ENCODE peak calls at places on chromosome 15, in seven cellular contexts. One of them, this sample, is unnamed.

GRCh38 chr15:67066041-67067021 is 929 bp downstream of the SMAD3 start:
- DNase-seq in dorsolateral prefrontal cortex: no peak
- DNase-seq in MM.1S: no peak
- DNase-seq in right lobe of liver: peak
- DNase-seq in naive thymus-derived CD4-positive, alpha-beta T cell: peak
- DNase-seq in CD4-positive, alpha-beta T cell: no peak
- DNase-seq in psoas muscle: no peak
- DNase-seq in this sample: peak

GRCh38 chr15:32683906-32684584 is 33.8 kb upstream of the GREM1 start:
- DNase-seq in dorsolateral prefrontal cortex: peak
- DNase-seq in MM.1S: no peak
- DNase-seq in right lobe of liver: no peak
- DNase-seq in naive thymus-derived CD4-positive, alpha-beta T cell: no peak
- DNase-seq in CD4-positive, alpha-beta T cell: no peak
- DNase-seq in psoas muscle: no peak
- DNase-seq in this sample: no peak

GRCh38 chr15:40325700-40326099 is 2.2 kb downstream of the INAFM2 start:
- DNase-seq in dorsolateral prefrontal cortex: no peak
- DNase-seq in MM.1S: no peak
- DNase-seq in right lobe of liver: no peak
- DNase-seq in naive thymus-derived CD4-positive, alpha-beta T cell: no peak
- DNase-seq in CD4-positive, alpha-beta T cell: no peak
- DNase-seq in psoas muscle: no peak
- DNase-seq in this sample: no peak

GRCh38 chr15:79310612-79310984 is 314 bp upstream of the TMED3 start:
- DNase-seq in dorsolateral prefrontal cortex: no peak
- DNase-seq in MM.1S: no peak
- DNase-seq in right lobe of liver: no peak
- DNase-seq in naive thymus-derived CD4-positive, alpha-beta T cell: no peak
- DNase-seq in CD4-positive, alpha-beta T cell: no peak
- DNase-seq in psoas muscle: no peak
- DNase-seq in this sample: no peak

GRCh38 chr15:28944696-28945300 is 59.0 kb downstream of the APBA2 start:
- DNase-seq in dorsolateral prefrontal cortex: no peak
- DNase-seq in MM.1S: no peak
- DNase-seq in right lobe of liver: no peak
- DNase-seq in naive thymus-derived CD4-positive, alpha-beta T cell: no peak
- DNase-seq in CD4-positive, alpha-beta T cell: no peak
- DNase-seq in psoas muscle: no peak
- DNase-seq in this sample: peak

GRCh38 chr15:59662260-59662659 is 4.9 kb upstream of the GTF2A2 start:
- DNase-seq in dorsolateral prefrontal cortex: no peak
- DNase-seq in MM.1S: no peak
- DNase-seq in right lobe of liver: no peak
- DNase-seq in naive thymus-derived CD4-positive, alpha-beta T cell: no peak
- DNase-seq in CD4-positive, alpha-beta T cell: no peak
- DNase-seq in psoas muscle: no peak
- DNase-seq in this sample: no peak

GRCh38 chr15:60656491-60657284 is 177.7 kb upstream of the ICE2 start:
- DNase-seq in dorsolateral prefrontal cortex: no peak
- DNase-seq in MM.1S: no peak
- DNase-seq in right lobe of liver: no peak
- DNase-seq in naive thymus-derived CD4-positive, alpha-beta T cell: no peak
- DNase-seq in CD4-positive, alpha-beta T cell: no peak
- DNase-seq in psoas muscle: no peak
- DNase-seq in this sample: no peak

GRCh38 chr15:40054746-40055575 is 16.0 kb upstream of the SRP14 start:
- DNase-seq in dorsolateral prefrontal cortex: no peak
- DNase-seq in MM.1S: peak
- DNase-seq in right lobe of liver: peak
- DNase-seq in naive thymus-derived CD4-positive, alpha-beta T cell: peak
- DNase-seq in CD4-positive, alpha-beta T cell: no peak
- DNase-seq in psoas muscle: no peak
- DNase-seq in this sample: peak

GRCh38 chr15:89770041-89770440 is 6.1 kb upstream of the MESP2 start:
- DNase-seq in dorsolateral prefrontal cortex: no peak
- DNase-seq in MM.1S: no peak
- DNase-seq in right lobe of liver: no peak
- DNase-seq in naive thymus-derived CD4-positive, alpha-beta T cell: no peak
- DNase-seq in CD4-positive, alpha-beta T cell: no peak
- DNase-seq in psoas muscle: no peak
- DNase-seq in this sample: no peak

GRCh38 chr15:80825361-80826030 is 46.3 kb downstream of the CEMIP start:
- DNase-seq in dorsolateral prefrontal cortex: no peak
- DNase-seq in MM.1S: no peak
- DNase-seq in right lobe of liver: no peak
- DNase-seq in naive thymus-derived CD4-positive, alpha-beta T cell: no peak
- DNase-seq in CD4-positive, alpha-beta T cell: no peak
- DNase-seq in psoas muscle: peak
- DNase-seq in this sample: no peak

GRCh38 chr15:71577071-71577470 is 233.3 kb upstream of the NR2E3 start:
- DNase-seq in dorsolateral prefrontal cortex: no peak
- DNase-seq in MM.1S: no peak
- DNase-seq in right lobe of liver: no peak
- DNase-seq in naive thymus-derived CD4-positive, alpha-beta T cell: no peak
- DNase-seq in CD4-positive, alpha-beta T cell: no peak
- DNase-seq in psoas muscle: no peak
- DNase-seq in this sample: no peak

GRCh38 chr15:67114846-67115521 is 49.6 kb downstream of the SMAD3 start:
- DNase-seq in dorsolateral prefrontal cortex: no peak
- DNase-seq in MM.1S: no peak
- DNase-seq in right lobe of liver: no peak
- DNase-seq in naive thymus-derived CD4-positive, alpha-beta T cell: no peak
- DNase-seq in CD4-positive, alpha-beta T cell: no peak
- DNase-seq in psoas muscle: no peak
- DNase-seq in this sample: no peak

GRCh38 chr15:51048308-51048707 is 46.4 kb downstream of the TNFAIP8L3 start:
- DNase-seq in dorsolateral prefrontal cortex: no peak
- DNase-seq in MM.1S: no peak
- DNase-seq in right lobe of liver: no peak
- DNase-seq in naive thymus-derived CD4-positive, alpha-beta T cell: no peak
- DNase-seq in CD4-positive, alpha-beta T cell: no peak
- DNase-seq in psoas muscle: no peak
- DNase-seq in this sample: no peak

GRCh38 chr15:33074942-33075341 is 119.6 kb downstream of the FMN1 start:
- DNase-seq in dorsolateral prefrontal cortex: no peak
- DNase-seq in MM.1S: peak
- DNase-seq in right lobe of liver: no peak
- DNase-seq in naive thymus-derived CD4-positive, alpha-beta T cell: peak
- DNase-seq in CD4-positive, alpha-beta T cell: no peak
- DNase-seq in psoas muscle: no peak
- DNase-seq in this sample: no peak

GRCh38 chr15:31338879-31339557 is 12.4 kb downstream of the KLF13 start:
- DNase-seq in dorsolateral prefrontal cortex: no peak
- DNase-seq in MM.1S: no peak
- DNase-seq in right lobe of liver: peak
- DNase-seq in naive thymus-derived CD4-positive, alpha-beta T cell: no peak
- DNase-seq in CD4-positive, alpha-beta T cell: no peak
- DNase-seq in psoas muscle: peak
- DNase-seq in this sample: no peak

GRCh38 chr15:58447244-58448010 is 15.6 kb downstream of the LIPC start:
- DNase-seq in dorsolateral prefrontal cortex: no peak
- DNase-seq in MM.1S: no peak
- DNase-seq in right lobe of liver: no peak
- DNase-seq in naive thymus-derived CD4-positive, alpha-beta T cell: no peak
- DNase-seq in CD4-positive, alpha-beta T cell: no peak
- DNase-seq in psoas muscle: no peak
- DNase-seq in this sample: no peak

GRCh38 chr15:64928626-64929220 is 17.0 kb downstream of the ANKDD1A start:
- DNase-seq in dorsolateral prefrontal cortex: no peak
- DNase-seq in MM.1S: no peak
- DNase-seq in right lobe of liver: no peak
- DNase-seq in naive thymus-derived CD4-positive, alpha-beta T cell: no peak
- DNase-seq in CD4-positive, alpha-beta T cell: no peak
- DNase-seq in psoas muscle: no peak
- DNase-seq in this sample: no peak

GRCh38 chr15:89371145-89372044 is 36.8 kb upstream of the POLG start:
- DNase-seq in dorsolateral prefrontal cortex: no peak
- DNase-seq in MM.1S: no peak
- DNase-seq in right lobe of liver: no peak
- DNase-seq in naive thymus-derived CD4-positive, alpha-beta T cell: no peak
- DNase-seq in CD4-positive, alpha-beta T cell: no peak
- DNase-seq in psoas muscle: no peak
- DNase-seq in this sample: peak

GRCh38 chr15:78374436-78375393 is 34.6 kb downstream of the CRABP1 start:
- DNase-seq in dorsolateral prefrontal cortex: no peak
- DNase-seq in MM.1S: no peak
- DNase-seq in right lobe of liver: peak
- DNase-seq in naive thymus-derived CD4-positive, alpha-beta T cell: no peak
- DNase-seq in CD4-positive, alpha-beta T cell: no peak
- DNase-seq in psoas muscle: no peak
- DNase-seq in this sample: no peak

GRCh38 chr15:52011711-52012144 is 7.3 kb upstream of the MAPK6 start:
- DNase-seq in dorsolateral prefrontal cortex: no peak
- DNase-seq in MM.1S: no peak
- DNase-seq in right lobe of liver: no peak
- DNase-seq in naive thymus-derived CD4-positive, alpha-beta T cell: no peak
- DNase-seq in CD4-positive, alpha-beta T cell: no peak
- DNase-seq in psoas muscle: no peak
- DNase-seq in this sample: no peak

GRCh38 chr15:40872791-40873526 is 1.1 kb downstream of the RHOV start:
- DNase-seq in dorsolateral prefrontal cortex: no peak
- DNase-seq in MM.1S: no peak
- DNase-seq in right lobe of liver: peak
- DNase-seq in naive thymus-derived CD4-positive, alpha-beta T cell: no peak
- DNase-seq in CD4-positive, alpha-beta T cell: no peak
- DNase-seq in psoas muscle: no peak
- DNase-seq in this sample: peak

GRCh38 chr15:80929225-80929624 is 60.4 kb downstream of the MESD start:
- DNase-seq in dorsolateral prefrontal cortex: no peak
- DNase-seq in MM.1S: no peak
- DNase-seq in right lobe of liver: no peak
- DNase-seq in naive thymus-derived CD4-positive, alpha-beta T cell: no peak
- DNase-seq in CD4-positive, alpha-beta T cell: no peak
- DNase-seq in psoas muscle: no peak
- DNase-seq in this sample: no peak

GRCh38 chr15:87578776-87579175 is 677.8 kb downstream of the NTRK3 start:
- DNase-seq in dorsolateral prefrontal cortex: no peak
- DNase-seq in MM.1S: no peak
- DNase-seq in right lobe of liver: no peak
- DNase-seq in naive thymus-derived CD4-positive, alpha-beta T cell: no peak
- DNase-seq in CD4-positive, alpha-beta T cell: no peak
- DNase-seq in psoas muscle: no peak
- DNase-seq in this sample: no peak

GRCh38 chr15:93462690-93463089 is 373.7 kb upstream of the RGMA start:
- DNase-seq in dorsolateral prefrontal cortex: no peak
- DNase-seq in MM.1S: no peak
- DNase-seq in right lobe of liver: no peak
- DNase-seq in naive thymus-derived CD4-positive, alpha-beta T cell: no peak
- DNase-seq in CD4-positive, alpha-beta T cell: no peak
- DNase-seq in psoas muscle: no peak
- DNase-seq in this sample: no peak

GRCh38 chr15:44188810-44189209 is 6.3 kb downstream of the FRMD5 start:
- DNase-seq in dorsolateral prefrontal cortex: peak
- DNase-seq in MM.1S: no peak
- DNase-seq in right lobe of liver: no peak
- DNase-seq in naive thymus-derived CD4-positive, alpha-beta T cell: no peak
- DNase-seq in CD4-positive, alpha-beta T cell: no peak
- DNase-seq in psoas muscle: no peak
- DNase-seq in this sample: no peak

GRCh38 chr15:93803406-93803805 is 428.0 kb upstream of the MCTP2 start:
- DNase-seq in dorsolateral prefrontal cortex: no peak
- DNase-seq in MM.1S: no peak
- DNase-seq in right lobe of liver: no peak
- DNase-seq in naive thymus-derived CD4-positive, alpha-beta T cell: no peak
- DNase-seq in CD4-positive, alpha-beta T cell: no peak
- DNase-seq in psoas muscle: peak
- DNase-seq in this sample: peak

GRCh38 chr15:49323207-49323606 is 99.8 kb upstream of the FGF7 start:
- DNase-seq in dorsolateral prefrontal cortex: no peak
- DNase-seq in MM.1S: no peak
- DNase-seq in right lobe of liver: no peak
- DNase-seq in naive thymus-derived CD4-positive, alpha-beta T cell: no peak
- DNase-seq in CD4-positive, alpha-beta T cell: no peak
- DNase-seq in psoas muscle: no peak
- DNase-seq in this sample: no peak

GRCh38 chr15:98888839-98889479 is 118.6 kb downstream of the PGPEP1L start:
- DNase-seq in dorsolateral prefrontal cortex: no peak
- DNase-seq in MM.1S: no peak
- DNase-seq in right lobe of liver: no peak
- DNase-seq in naive thymus-derived CD4-positive, alpha-beta T cell: no peak
- DNase-seq in CD4-positive, alpha-beta T cell: no peak
- DNase-seq in psoas muscle: no peak
- DNase-seq in this sample: no peak
- H3K27ac ChIP-seq in dorsolateral prefrontal cortex: no peak
- H3K27ac ChIP-seq in MM.1S: no peak
- H3K27ac ChIP-seq in right lobe of liver: no peak
- H3K27ac ChIP-seq in naive thymus-derived CD4-positive, alpha-beta T cell: no peak
- H3K27ac ChIP-seq in CD4-positive, alpha-beta T cell: no peak
- H3K27ac ChIP-seq in psoas muscle: no peak
- H3K27ac ChIP-seq in this sample: no peak

GRCh38 chr15:74845581-74845980 is 2.6 kb upstream of the ULK3 start:
- DNase-seq in dorsolateral prefrontal cortex: no peak
- DNase-seq in MM.1S: no peak
- DNase-seq in right lobe of liver: no peak
- DNase-seq in naive thymus-derived CD4-positive, alpha-beta T cell: peak
- DNase-seq in CD4-positive, alpha-beta T cell: no peak
- DNase-seq in psoas muscle: no peak
- DNase-seq in this sample: no peak
- H3K27ac ChIP-seq in dorsolateral prefrontal cortex: no peak
- H3K27ac ChIP-seq in MM.1S: no peak
- H3K27ac ChIP-seq in right lobe of liver: no peak
- H3K27ac ChIP-seq in naive thymus-derived CD4-positive, alpha-beta T cell: peak
- H3K27ac ChIP-seq in CD4-positive, alpha-beta T cell: peak
- H3K27ac ChIP-seq in psoas muscle: no peak
- H3K27ac ChIP-seq in this sample: no peak

DNA sequence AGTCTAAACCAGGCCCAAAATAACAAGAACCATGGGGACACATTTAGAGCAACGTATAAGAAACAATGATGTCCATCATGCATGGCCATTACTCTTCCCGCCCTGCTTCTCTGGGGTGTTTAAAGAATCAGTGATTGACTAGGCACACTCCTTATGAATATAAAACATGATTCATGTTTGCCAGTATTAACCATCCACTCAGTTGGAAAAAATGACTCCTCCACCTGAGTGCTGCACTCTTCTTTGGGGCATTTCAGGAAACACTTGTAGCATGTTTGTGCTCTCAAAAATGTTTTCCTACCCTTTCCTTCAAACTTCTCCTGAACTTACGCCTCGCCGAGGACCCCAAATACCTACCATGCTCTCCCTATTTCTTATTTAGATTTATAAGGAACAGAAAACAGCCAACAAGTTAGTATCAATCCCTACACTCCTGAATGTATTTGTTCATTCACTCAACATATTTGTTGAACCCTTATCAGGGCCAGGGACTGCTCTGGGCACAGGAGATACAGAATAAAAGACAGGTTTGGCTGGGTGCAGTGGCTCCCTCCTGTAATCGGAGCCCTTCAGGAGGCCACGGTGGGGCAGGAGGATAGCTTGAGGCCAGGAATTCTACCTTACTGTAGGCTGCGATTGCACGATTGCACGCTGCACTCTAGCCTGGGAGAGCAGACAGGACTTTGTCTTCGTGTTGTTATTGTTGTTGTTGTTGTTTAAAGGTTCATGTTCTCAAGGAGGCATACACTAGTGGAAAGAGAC is 137.0 kb downstream of the TMCO5A start:
- DNase-seq in dorsolateral prefrontal cortex: no peak
- DNase-seq in MM.1S: no peak
- DNase-seq in right lobe of liver: no peak
- DNase-seq in naive thymus-derived CD4-positive, alpha-beta T cell: no peak
- DNase-seq in CD4-positive, alpha-beta T cell: no peak
- DNase-seq in psoas muscle: no peak
- DNase-seq in this sample: no peak
- H3K27ac ChIP-seq in dorsolateral prefrontal cortex: peak
- H3K27ac ChIP-seq in MM.1S: peak
- H3K27ac ChIP-seq in right lobe of liver: no peak
- H3K27ac ChIP-seq in naive thymus-derived CD4-positive, alpha-beta T cell: no peak
- H3K27ac ChIP-seq in CD4-positive, alpha-beta T cell: no peak
- H3K27ac ChIP-seq in psoas muscle: no peak
- H3K27ac ChIP-seq in this sample: no peak

GRCh38 chr15:82833283-82833682 is 23.9 kb downstream of the WHAMM start:
- DNase-seq in dorsolateral prefrontal cortex: no peak
- DNase-seq in MM.1S: no peak
- DNase-seq in right lobe of liver: no peak
- DNase-seq in naive thymus-derived CD4-positive, alpha-beta T cell: no peak
- DNase-seq in CD4-positive, alpha-beta T cell: no peak
- DNase-seq in psoas muscle: no peak
- DNase-seq in this sample: no peak
- H3K27ac ChIP-seq in dorsolateral prefrontal cortex: no peak
- H3K27ac ChIP-seq in MM.1S: no peak
- H3K27ac ChIP-seq in right lobe of liver: peak
- H3K27ac ChIP-seq in naive thymus-derived CD4-positive, alpha-beta T cell: no peak
- H3K27ac ChIP-seq in CD4-positive, alpha-beta T cell: no peak
- H3K27ac ChIP-seq in psoas muscle: peak
- H3K27ac ChIP-seq in this sample: no peak